ENCODE peak calls at places on chromosomes 3 and 15, in seven cellular contexts. One of them, this sample, is unnamed.

GRCh38 chr3:38609386-38610111 is 39.9 kb downstream of the SCN5A start:
- DNase-seq in A549: no peak
- DNase-seq in uterus: no peak
- DNase-seq in tibial nerve: no peak
- DNase-seq in CD4-positive, alpha-beta T cell: no peak
- DNase-seq in dorsolateral prefrontal cortex: no peak
- DNase-seq in right cardiac atrium: no peak
- DNase-seq in this sample: no peak

GRCh38 chr3:64684715-64685261 is 3.0 kb downstream of the ADAMTS9 start:
- DNase-seq in A549: no peak
- DNase-seq in dorsolateral prefrontal cortex: no peak
- DNase-seq in right cardiac atrium: peak
- DNase-seq in CD4-positive, alpha-beta T cell: no peak
- DNase-seq in uterus: peak
- DNase-seq in tibial nerve: no peak
- DNase-seq in this sample: no peak

GRCh38 chr15:49187537-49188245 is 17.6 kb downstream of the GALK2 start:
- DNase-seq in A549: no peak
- DNase-seq in right cardiac atrium: no peak
- DNase-seq in tibial nerve: no peak
- DNase-seq in dorsolateral prefrontal cortex: no peak
- DNase-seq in uterus: no peak
- DNase-seq in CD4-positive, alpha-beta T cell: no peak
- DNase-seq in this sample: no peak

GRCh38 chr3:81947359-81947758 is 185.9 kb upstream of the GBE1 start:
- DNase-seq in A549: no peak
- DNase-seq in tibial nerve: no peak
- DNase-seq in right cardiac atrium: no peak
- DNase-seq in CD4-positive, alpha-beta T cell: no peak
- DNase-seq in dorsolateral prefrontal cortex: no peak
- DNase-seq in uterus: no peak
- DNase-seq in this sample: no peak

GRCh38 chr15:63236272-63236671 is 41.1 kb upstream of the APH1B start:
- DNase-seq in A549: no peak
- DNase-seq in dorsolateral prefrontal cortex: no peak
- DNase-seq in tibial nerve: no peak
- DNase-seq in uterus: no peak
- DNase-seq in right cardiac atrium: no peak
- DNase-seq in CD4-positive, alpha-beta T cell: no peak
- DNase-seq in this sample: no peak

GRCh38 chr3:50151728-50152127 is 3.4 kb upstream of the SEMA3F start:
- DNase-seq in CD4-positive, alpha-beta T cell: no peak
- DNase-seq in dorsolateral prefrontal cortex: no peak
- DNase-seq in A549: no peak
- DNase-seq in tibial nerve: no peak
- DNase-seq in uterus: no peak
- DNase-seq in right cardiac atrium: no peak
- DNase-seq in this sample: no peak

GRCh38 chr15:100008258-100008657 is 275.0 kb upstream of the LYSMD4 start:
- DNase-seq in tibial nerve: no peak
- DNase-seq in dorsolateral prefrontal cortex: no peak
- DNase-seq in uterus: no peak
- DNase-seq in right cardiac atrium: no peak
- DNase-seq in CD4-positive, alpha-beta T cell: no peak
- DNase-seq in A549: no peak
- DNase-seq in this sample: no peak

GRCh38 chr15:71691700-71692417 is 118.5 kb upstream of the NR2E3 start:
- DNase-seq in dorsolateral prefrontal cortex: no peak
- DNase-seq in tibial nerve: peak
- DNase-seq in CD4-positive, alpha-beta T cell: no peak
- DNase-seq in uterus: no peak
- DNase-seq in right cardiac atrium: no peak
- DNase-seq in A549: no peak
- DNase-seq in this sample: peak

GRCh38 chr3:77541203-77541922 is 501.5 kb downstream of the ROBO2 start:
- DNase-seq in tibial nerve: no peak
- DNase-seq in A549: no peak
- DNase-seq in CD4-positive, alpha-beta T cell: no peak
- DNase-seq in dorsolateral prefrontal cortex: peak
- DNase-seq in uterus: no peak
- DNase-seq in right cardiac atrium: no peak
- DNase-seq in this sample: no peak

GRCh38 chr15:92899910-92900711 is at the start of gene CHD2:
- DNase-seq in dorsolateral prefrontal cortex: peak
- DNase-seq in uterus: peak
- DNase-seq in CD4-positive, alpha-beta T cell: peak
- DNase-seq in right cardiac atrium: peak
- DNase-seq in tibial nerve: no peak
- DNase-seq in A549: peak
- DNase-seq in this sample: no peak

GRCh38 chr3:177443469-177443868 is 246.2 kb upstream of the TBL1XR1 start:
- DNase-seq in right cardiac atrium: no peak
- DNase-seq in A549: no peak
- DNase-seq in tibial nerve: no peak
- DNase-seq in dorsolateral prefrontal cortex: no peak
- DNase-seq in CD4-positive, alpha-beta T cell: no peak
- DNase-seq in uterus: no peak
- DNase-seq in this sample: no peak

GRCh38 chr3:188404124-188404523 is 250.2 kb downstream of the LPP start:
- DNase-seq in uterus: no peak
- DNase-seq in dorsolateral prefrontal cortex: no peak
- DNase-seq in right cardiac atrium: no peak
- DNase-seq in CD4-positive, alpha-beta T cell: no peak
- DNase-seq in tibial nerve: no peak
- DNase-seq in A549: no peak
- DNase-seq in this sample: no peak
- H3K27ac ChIP-seq in uterus: no peak
- H3K27ac ChIP-seq in dorsolateral prefrontal cortex: no peak
- H3K27ac ChIP-seq in right cardiac atrium: no peak
- H3K27ac ChIP-seq in CD4-positive, alpha-beta T cell: no peak
- H3K27ac ChIP-seq in tibial nerve: no peak
- H3K27ac ChIP-seq in A549: no peak
- H3K27ac ChIP-seq in this sample: no peak

GRCh38 chr3:32239638-32240550 is 1.4 kb downstream of the CMTM8 start:
- DNase-seq in tibial nerve: no peak
- DNase-seq in CD4-positive, alpha-beta T cell: peak
- DNase-seq in right cardiac atrium: no peak
- DNase-seq in uterus: no peak
- DNase-seq in A549: peak
- DNase-seq in dorsolateral prefrontal cortex: no peak
- DNase-seq in this sample: peak

GRCh38 chr3:32236377-32236776 is 2.1 kb upstream of the CMTM8 start:
- DNase-seq in right cardiac atrium: no peak
- DNase-seq in uterus: no peak
- DNase-seq in A549: no peak
- DNase-seq in tibial nerve: no peak
- DNase-seq in CD4-positive, alpha-beta T cell: no peak
- DNase-seq in dorsolateral prefrontal cortex: no peak
- DNase-seq in this sample: no peak

GRCh38 chr3:32238816-32239637 is 547 bp downstream of the CMTM8 start:
- DNase-seq in tibial nerve: no peak
- DNase-seq in dorsolateral prefrontal cortex: no peak
- DNase-seq in A549: peak
- DNase-seq in right cardiac atrium: peak
- DNase-seq in CD4-positive, alpha-beta T cell: peak
- DNase-seq in uterus: peak
- DNase-seq in this sample: peak

GRCh38 chr3:32238027-32238815 is at the start of gene CMTM8:
- DNase-seq in CD4-positive, alpha-beta T cell: peak
- DNase-seq in A549: peak
- DNase-seq in uterus: peak
- DNase-seq in dorsolateral prefrontal cortex: no peak
- DNase-seq in right cardiac atrium: peak
- DNase-seq in tibial nerve: no peak
- DNase-seq in this sample: peak

DNA sequence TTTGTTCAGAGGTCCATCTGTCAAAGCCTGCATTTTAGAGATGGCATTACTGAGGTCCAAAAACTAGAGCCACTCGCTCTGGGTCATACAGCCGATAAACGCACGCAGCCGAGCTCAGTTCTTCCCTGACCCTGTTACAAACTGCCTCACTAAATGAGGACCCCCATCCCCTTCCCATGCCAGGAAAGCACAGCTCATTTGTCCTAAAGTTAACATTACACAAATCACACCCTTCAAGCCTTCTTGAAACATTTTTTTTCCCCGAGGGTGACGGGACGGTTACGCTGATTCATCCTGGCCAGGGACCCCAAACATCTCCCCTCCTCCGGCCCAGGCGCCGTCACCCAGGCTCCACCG is 832 bp upstream of the CMTM8 start:
- DNase-seq in CD4-positive, alpha-beta T cell: no peak
- DNase-seq in tibial nerve: no peak
- DNase-seq in A549: no peak
- DNase-seq in right cardiac atrium: no peak
- DNase-seq in dorsolateral prefrontal cortex: no peak
- DNase-seq in uterus: no peak
- DNase-seq in this sample: no peak
- H3K27ac ChIP-seq in CD4-positive, alpha-beta T cell: no peak
- H3K27ac ChIP-seq in tibial nerve: no peak
- H3K27ac ChIP-seq in A549: peak
- H3K27ac ChIP-seq in right cardiac atrium: peak
- H3K27ac ChIP-seq in dorsolateral prefrontal cortex: peak
- H3K27ac ChIP-seq in uterus: peak
- H3K27ac ChIP-seq in this sample: peak

GRCh38 chr15:90987561-90988141 is 6.7 kb downstream of the PRC1 start:
- DNase-seq in CD4-positive, alpha-beta T cell: no peak
- DNase-seq in right cardiac atrium: no peak
- DNase-seq in tibial nerve: no peak
- DNase-seq in dorsolateral prefrontal cortex: no peak
- DNase-seq in uterus: no peak
- DNase-seq in A549: no peak
- DNase-seq in this sample: no peak
- H3K27ac ChIP-seq in CD4-positive, alpha-beta T cell: no peak
- H3K27ac ChIP-seq in right cardiac atrium: no peak
- H3K27ac ChIP-seq in tibial nerve: no peak
- H3K27ac ChIP-seq in dorsolateral prefrontal cortex: no peak
- H3K27ac ChIP-seq in uterus: no peak
- H3K27ac ChIP-seq in A549: peak
- H3K27ac ChIP-seq in this sample: no peak

GRCh38 chr3:122239112-122239511 is 55.6 kb downstream of the CASR start:
- DNase-seq in A549: no peak
- DNase-seq in CD4-positive, alpha-beta T cell: no peak
- DNase-seq in tibial nerve: no peak
- DNase-seq in right cardiac atrium: no peak
- DNase-seq in dorsolateral prefrontal cortex: no peak
- DNase-seq in uterus: no peak
- DNase-seq in this sample: no peak
- H3K27ac ChIP-seq in A549: no peak
- H3K27ac ChIP-seq in CD4-positive, alpha-beta T cell: no peak
- H3K27ac ChIP-seq in tibial nerve: no peak
- H3K27ac ChIP-seq in right cardiac atrium: no peak
- H3K27ac ChIP-seq in dorsolateral prefrontal cortex: no peak
- H3K27ac ChIP-seq in uterus: no peak
- H3K27ac ChIP-seq in this sample: no peak

GRCh38 chr3:14767245-14767593 is 51.5 kb upstream of the FGD5 start:
- DNase-seq in tibial nerve: no peak
- DNase-seq in dorsolateral prefrontal cortex: no peak
- DNase-seq in right cardiac atrium: no peak
- DNase-seq in CD4-positive, alpha-beta T cell: no peak
- DNase-seq in uterus: no peak
- DNase-seq in A549: no peak
- DNase-seq in this sample: no peak
- H3K27ac ChIP-seq in tibial nerve: no peak
- H3K27ac ChIP-seq in dorsolateral prefrontal cortex: no peak
- H3K27ac ChIP-seq in right cardiac atrium: no peak
- H3K27ac ChIP-seq in CD4-positive, alpha-beta T cell: no peak
- H3K27ac ChIP-seq in uterus: no peak
- H3K27ac ChIP-seq in A549: no peak
- H3K27ac ChIP-seq in this sample: no peak